ENCODE peak calls at places on chromosome 14, in eight cellular contexts. A, H, M, R, N, S, L and U are unnamed samples.

GRCh38 chr14:66944872-66945271 is 244.4 kb upstream of the GARIN2 start:
- DNase-seq in A (no peak), H (peak), M (no peak), R (no peak), N (peak), S (no peak), L (no peak), U (peak)

GRCh38 chr14:77151245-77151644 is 9.7 kb upstream of the ZDHHC22 start:
- DNase-seq in A (peak), H (peak), M (peak), R (peak), N (no peak), S (no peak), L (no peak), U (no peak)

GRCh38 chr14:34997762-34998161 is 15.0 kb downstream of the SRP54 start:
- DNase-seq in A (no peak), H (no peak), M (no peak), R (peak), N (no peak), S (no peak), L (no peak), U (no peak)

GRCh38 chr14:23068792-23069412 is 11.6 kb upstream of the CDH24 start:
- DNase-seq in A (peak), H (peak), M (peak), R (no peak), N (peak), S (no peak), L (peak), U (peak)

GRCh38 chr14:92897922-92898599 is 24.9 kb upstream of the CHGA start:
- DNase-seq in A (no peak), H (no peak), M (no peak), R (no peak), N (no peak), S (no peak), L (no peak), U (no peak)

GRCh38 chr14:70677324-70677723 is 35.6 kb downstream of the TTC9 start:
- DNase-seq in A (no peak), H (no peak), M (no peak), R (no peak), N (no peak), S (no peak), L (no peak), U (no peak)

GRCh38 chr14:75628816-75629215 is 31.9 kb downstream of the ERG28 start:
- DNase-seq in A (no peak), H (no peak), M (no peak), R (no peak), N (no peak), S (no peak), L (no peak), U (no peak)

GRCh38 chr14:106586098-106586704 is 1059.8 kb downstream of the TMEM121 start:
- DNase-seq in A (no peak), H (no peak), M (peak), R (peak), N (no peak), S (peak), L (no peak), U (no peak)

GRCh38 chr14:37195327-37195726 is 2.4 kb upstream of the MIPOL1 start:
- DNase-seq in A (no peak), H (no peak), M (no peak), R (no peak), N (no peak), S (no peak), L (no peak), U (no peak)

GRCh38 chr14:102226356-102227125 is 78.4 kb downstream of the MOK start:
- DNase-seq in A (no peak), H (no peak), M (no peak), R (no peak), N (no peak), S (no peak), L (no peak), U (no peak)

GRCh38 chr14:90541076-90541634 is 144.3 kb downstream of the CALM1 start:
- DNase-seq in A (no peak), H (no peak), M (no peak), R (no peak), N (no peak), S (no peak), L (no peak), U (no peak)